ENCODE peak calls at places on chromosomes 2 and 18, in seven cellular contexts. G, J, W, K, D, B and R are unnamed samples.

GRCh38 chr2:37005118-37005868 is 39.0 kb upstream of the STRN start:
- DNase-seq in W (peak; percentile 28), J (no peak), B (no peak), G (peak; percentile 40), K (no peak), D (no peak), R (no peak)

GRCh38 chr18:2847341-2848144 is 737 bp downstream of the EMILIN2 start:
- DNase-seq in J (peak; percentile 41), D (no peak), W (peak; percentile 66), B (no peak), G (peak; percentile 58), K (peak; percentile 60), R (no peak)

GRCh38 chr2:153479527-153479926 is 965 bp upstream of the RPRM start:
- DNase-seq in J (no peak), G (no peak), W (no peak), B (no peak), K (no peak), D (no peak), R (no peak)

GRCh38 chr2:7672027-7672684 is 754.9 kb downstream of the RNF144A start:
- DNase-seq in W (peak; percentile 30), J (no peak), B (peak; percentile 36), D (peak; percentile 23), K (peak; percentile 55), G (peak; percentile 39), R (no peak)

GRCh38 chr2:235027558-235028214 is 75.9 kb downstream of the SH3BP4 start:
- DNase-seq in J (no peak), D (no peak), W (no peak), G (peak; percentile 45), B (no peak), K (no peak), R (no peak)

GRCh38 chr2:234587341-234588053 is 90.6 kb upstream of the ARL4C start:
- DNase-seq in G (no peak), W (no peak), J (no peak), D (no peak), B (no peak), K (no peak), R (no peak)

GRCh38 chr2:237604960-237605359 is 14.4 kb upstream of the RAB17 start:
- DNase-seq in K (no peak), B (no peak), J (no peak), W (no peak), D (no peak), G (peak; percentile 37), R (no peak)

GRCh38 chr2:161136696-161137324 is 23.4 kb upstream of the TANK start:
- DNase-seq in J (no peak), W (peak; percentile 21), G (peak; percentile 89), B (no peak), K (no peak), D (no peak), R (no peak)

GRCh38 chr2:1591461-1591770 is 152.9 kb downstream of the PXDN start:
- DNase-seq in K (no peak), B (no peak), J (no peak), D (no peak), W (no peak), G (no peak), R (no peak)

GRCh38 chr2:32937602-32938450 is 8.9 kb upstream of the LTBP1 start:
- DNase-seq in B (no peak), J (no peak), K (no peak), W (peak; percentile 56), G (peak; percentile 45), D (no peak), R (no peak)

GRCh38 chr18:79883461-79884295 is 67.8 kb downstream of the SLC66A2 start:
- DNase-seq in K (peak; percentile 33), W (no peak), D (no peak), G (no peak), J (no peak), B (no peak), R (no peak)

DNA sequence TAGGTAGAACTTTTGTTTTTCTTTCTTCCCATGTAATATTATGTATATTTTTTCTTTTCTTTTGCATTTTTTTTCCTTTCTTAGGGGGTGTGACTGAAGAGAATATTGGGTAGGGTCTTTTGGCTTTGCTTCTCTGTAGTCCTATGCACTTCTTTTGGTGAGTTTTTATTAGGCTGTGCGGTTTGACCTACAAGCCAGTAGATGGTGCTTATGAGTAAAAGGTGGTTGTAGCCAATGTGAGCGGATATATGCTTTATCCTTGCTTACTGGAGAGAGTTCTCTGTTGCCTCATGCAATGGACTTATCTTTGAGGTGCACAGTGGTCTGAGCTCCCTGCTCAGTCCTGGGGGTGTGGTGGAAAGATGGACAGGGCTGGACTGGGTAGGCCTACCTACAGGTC is 52.7 kb downstream of the DSEL start:
- DNase-seq in B (no peak), W (peak; percentile 11), G (peak; percentile 14), J (no peak), K (no peak), D (no peak), R (no peak)
- TF ChIP-seq CTCF in B (no peak), W (peak; percentile 21), G (peak; percentile 37), J (no peak), K (no peak), D (peak; percentile 38), R (no peak)

DNA sequence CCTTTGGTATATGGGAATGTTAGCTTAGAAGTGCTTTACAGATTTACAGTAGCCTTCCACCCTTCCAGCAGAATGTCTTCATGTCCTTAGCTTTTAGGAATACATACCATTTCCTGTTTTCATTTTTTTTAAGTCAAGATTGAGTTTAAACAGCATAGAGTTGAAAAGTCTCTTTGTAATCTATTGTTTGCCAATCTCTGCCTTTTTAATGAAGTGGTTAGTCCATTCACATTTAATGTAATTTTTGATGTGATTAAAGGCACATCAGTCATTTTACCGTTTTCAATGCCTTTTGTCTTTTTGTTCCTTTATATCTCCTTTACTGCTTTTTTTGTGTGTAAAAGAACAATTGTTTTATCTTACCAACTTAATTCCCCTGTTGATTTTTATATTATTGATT is 233.4 kb upstream of the SMIM21 start:
- DNase-seq in B (no peak), G (no peak), J (no peak), D (no peak), W (no peak), K (no peak), R (no peak)
- H3K4me3 ChIP-seq in B (no peak overlapping the region), G (no peak overlapping the region), J (no peak overlapping the region), D (no peak overlapping the region), W (no peak overlapping the region), K (no peak overlapping the region), R (no peak overlapping the region)

DNA sequence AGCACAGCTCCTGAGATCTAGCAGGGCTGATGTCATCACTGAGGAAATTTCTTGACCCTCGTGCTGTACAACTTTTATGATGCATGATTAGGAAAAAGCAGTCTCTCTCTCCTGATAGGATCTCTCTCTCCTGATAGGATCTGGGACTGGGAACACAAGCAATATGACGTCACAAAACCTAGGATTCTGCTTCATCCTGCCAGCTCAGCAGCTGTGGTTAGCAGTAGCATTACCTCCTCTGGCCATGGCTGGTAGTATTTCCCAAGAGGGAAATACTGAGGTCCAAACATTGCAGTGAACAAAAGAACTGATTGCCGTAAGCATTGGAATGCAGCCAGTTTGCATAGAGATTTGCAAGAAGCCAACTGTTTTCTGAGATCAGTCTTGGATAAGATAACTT is 521.2 kb upstream of the POU3F3 start:
- DNase-seq in W (no peak), D (no peak), G (no peak), B (no peak), K (no peak), J (no peak), R (no peak)
- TF ChIP-seq CTCF in W (no peak), D (no peak), G (no peak), B (no peak), K (no peak), J (no peak), R (no peak)

DNA sequence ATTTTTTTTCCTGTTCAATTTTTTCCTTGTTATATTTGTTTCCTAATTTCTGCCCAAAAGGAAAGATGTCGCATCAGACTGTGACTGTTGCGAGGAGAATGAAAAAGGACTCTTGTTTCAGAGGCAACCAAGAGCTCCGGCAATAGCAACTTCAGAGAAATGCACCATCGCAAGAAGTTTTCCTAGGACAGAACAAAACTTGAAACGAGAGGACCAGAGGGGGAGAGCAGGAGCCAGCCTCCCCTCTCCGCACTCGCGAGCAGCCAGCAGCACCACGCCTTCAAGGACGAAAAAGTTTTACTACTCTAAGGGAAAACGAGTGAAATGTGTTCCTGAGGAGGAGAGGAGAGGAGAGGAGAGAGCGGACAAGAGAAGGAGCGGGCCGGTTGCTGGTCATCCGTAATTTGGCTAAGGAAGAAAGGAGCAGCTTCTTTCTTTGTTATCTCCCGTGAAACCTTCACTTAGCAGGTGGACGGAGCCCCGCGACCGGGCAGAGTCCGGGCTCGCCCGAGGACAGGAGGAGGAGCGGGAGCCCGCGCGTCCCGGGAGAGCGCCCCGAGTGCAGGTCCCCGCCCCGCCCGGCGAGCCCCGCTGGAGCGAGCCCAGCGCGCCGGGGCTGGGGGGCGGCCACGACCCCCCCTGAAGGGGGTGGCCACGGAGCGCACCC is 725 bp downstream of the POU3F3 start:
- DNase-seq in K (no peak), J (no peak), D (no peak), W (no peak), G (no peak), B (no peak), R (no peak)
- H3K4me3 ChIP-seq in K (no peak overlapping the region), J (peak overlapping the region; percentile 54), D (no peak overlapping the region), W (peak overlapping the region; percentile 12), G (no peak overlapping the region), B (no peak overlapping the region), R (peak overlapping the region; percentile 69)

GRCh38 chr2:70965506-70965905 is 12.9 kb upstream of the ANKRD53 start:
- DNase-seq in G (no peak), B (peak; percentile 0), J (no peak), W (no peak), K (no peak), D (no peak), R (peak; percentile 15)
- TF ChIP-seq CTCF in G (no peak), B (no peak), J (no peak), W (no peak), K (no peak), D (no peak), R (no peak)

GRCh38 chr2:45647346-45647745 is 4.1 kb upstream of the PRKCE start:
- DNase-seq in W (peak; percentile 61), B (no peak), D (no peak), K (no peak), J (no peak), G (no peak), R (no peak)

GRCh38 chr2:45640575-45640974 is 10.9 kb upstream of the PRKCE start:
- DNase-seq in B (no peak), D (no peak), W (no peak), G (no peak), K (no peak), J (no peak), R (no peak)

GRCh38 chr2:45643543-45644542 is 7.6 kb upstream of the PRKCE start:
- DNase-seq in D (no peak), J (peak; percentile 31), G (peak; percentile 37), B (peak; percentile 54), K (peak; percentile 82), W (peak; percentile 85), R (peak; percentile 69)

GRCh38 chr2:45646289-45646688 is 5.2 kb upstream of the PRKCE start:
- DNase-seq in D (no peak), G (no peak), W (no peak), B (no peak), K (no peak), J (no peak), R (no peak)

DNA sequence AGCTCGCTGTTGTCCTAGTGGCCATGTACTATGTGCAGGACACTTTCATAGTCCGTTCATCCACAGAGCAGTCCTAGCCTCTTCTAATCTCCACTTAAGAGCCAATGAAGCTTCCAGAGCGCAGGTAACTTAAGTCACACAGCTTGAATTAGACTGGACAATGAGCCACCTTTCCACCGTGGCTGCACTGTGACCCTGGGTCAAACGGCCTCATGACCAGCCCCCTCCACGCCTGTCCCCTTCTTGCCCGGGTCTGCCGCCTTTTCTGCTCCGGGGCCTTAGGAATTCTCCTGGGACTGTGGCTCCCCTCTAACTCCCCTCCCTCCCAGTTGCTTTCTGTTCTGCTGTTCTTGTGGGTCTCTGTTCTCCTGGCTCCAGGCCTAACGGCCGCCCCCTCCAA is 8.4 kb upstream of the PRKCE start:
- DNase-seq in J (no peak), K (no peak), W (peak; percentile 12), D (no peak), G (peak; percentile 21), B (no peak), R (no peak)
- H3K4me3 ChIP-seq in J (peak overlapping the region; percentile 44), K (peak overlapping the region; percentile 63), W (peak overlapping the region; percentile 25), D (peak overlapping the region; percentile 41), G (peak overlapping the region; percentile 72), B (peak overlapping the region; percentile 10), R (peak overlapping the region; percentile 72)